ENCODE peak calls at places on chromosome 7, in six cellular contexts. One of them, this sample, is unnamed.

GRCh38 chr7:13442226-13442625 is 547.2 kb downstream of the ETV1 start:
- DNase-seq in Peyer's patch: no peak
- DNase-seq in astrocyte: no peak
- DNase-seq in upper lobe of right lung: no peak
- DNase-seq in mammary epithelial cell: no peak
- DNase-seq in hepatocyte: no peak
- DNase-seq in this sample: no peak

GRCh38 chr7:66500087-66500486 is 128.6 kb upstream of the KCTD7 start:
- DNase-seq in Peyer's patch: no peak
- DNase-seq in astrocyte: no peak
- DNase-seq in upper lobe of right lung: peak; percentile 17
- DNase-seq in mammary epithelial cell: no peak
- DNase-seq in hepatocyte: peak; percentile 39
- DNase-seq in this sample: no peak

GRCh38 chr7:117208257-117208656 is 114.6 kb downstream of the WNT2 start:
- DNase-seq in Peyer's patch: no peak
- DNase-seq in astrocyte: no peak
- DNase-seq in upper lobe of right lung: no peak
- DNase-seq in mammary epithelial cell: no peak
- DNase-seq in hepatocyte: no peak
- DNase-seq in this sample: no peak

GRCh38 chr7:44629825-44630580 is 23.6 kb downstream of the OGDH start:
- DNase-seq in Peyer's patch: no peak
- DNase-seq in astrocyte: no peak
- DNase-seq in upper lobe of right lung: no peak
- DNase-seq in mammary epithelial cell: no peak
- DNase-seq in hepatocyte: no peak
- DNase-seq in this sample: no peak

GRCh38 chr7:29102554-29103151 is 43.7 kb downstream of the CPVL start:
- DNase-seq in Peyer's patch: peak; percentile 58
- DNase-seq in astrocyte: peak; percentile 36
- DNase-seq in upper lobe of right lung: peak; percentile 68
- DNase-seq in mammary epithelial cell: no peak
- DNase-seq in hepatocyte: peak; percentile 74
- DNase-seq in this sample: peak; percentile 69

GRCh38 chr7:112129655-112130323 is 76.4 kb downstream of the DOCK4 start:
- DNase-seq in Peyer's patch: no peak
- DNase-seq in astrocyte: no peak
- DNase-seq in upper lobe of right lung: no peak
- DNase-seq in mammary epithelial cell: peak; percentile 25
- DNase-seq in hepatocyte: no peak
- DNase-seq in this sample: no peak

GRCh38 chr7:142535123-142535779 is 214.0 kb upstream of the PRSS1 start:
- DNase-seq in Peyer's patch: no peak
- DNase-seq in astrocyte: peak; percentile 71
- DNase-seq in upper lobe of right lung: no peak
- DNase-seq in mammary epithelial cell: peak; percentile 70
- DNase-seq in hepatocyte: peak; percentile 82
- DNase-seq in this sample: peak; percentile 19

GRCh38 chr7:90749774-90750173 is 153.7 kb downstream of the CDK14 start:
- DNase-seq in Peyer's patch: no peak
- DNase-seq in astrocyte: no peak
- DNase-seq in upper lobe of right lung: no peak
- DNase-seq in mammary epithelial cell: no peak
- DNase-seq in hepatocyte: peak; percentile 23
- DNase-seq in this sample: no peak

GRCh38 chr7:64887756-64888508 is 15.1 kb upstream of the ZNF273 start:
- DNase-seq in Peyer's patch: no peak
- DNase-seq in astrocyte: no peak
- DNase-seq in upper lobe of right lung: peak; percentile 77
- DNase-seq in mammary epithelial cell: no peak
- DNase-seq in hepatocyte: no peak
- DNase-seq in this sample: no peak

GRCh38 chr7:140231779-140232491 is 55.2 kb upstream of the KDM7A start:
- DNase-seq in Peyer's patch: peak; percentile 63
- DNase-seq in astrocyte: no peak
- DNase-seq in upper lobe of right lung: no peak
- DNase-seq in mammary epithelial cell: peak; percentile 27
- DNase-seq in hepatocyte: no peak
- DNase-seq in this sample: no peak

GRCh38 chr7:26658080-26658697 is 206.2 kb downstream of the SKAP2 start:
- DNase-seq in Peyer's patch: no peak
- DNase-seq in astrocyte: no peak
- DNase-seq in upper lobe of right lung: no peak
- DNase-seq in mammary epithelial cell: no peak
- DNase-seq in hepatocyte: no peak
- DNase-seq in this sample: no peak

GRCh38 chr7:151013356-151013727 is 11.0 kb downstream of the ATG9B start:
- DNase-seq in Peyer's patch: no peak
- DNase-seq in astrocyte: no peak
- DNase-seq in upper lobe of right lung: no peak
- DNase-seq in mammary epithelial cell: no peak
- DNase-seq in hepatocyte: no peak
- DNase-seq in this sample: no peak

GRCh38 chr7:139046143-139046542 is 10.3 kb upstream of the ZC3HAV1L start:
- DNase-seq in Peyer's patch: no peak
- DNase-seq in astrocyte: no peak
- DNase-seq in upper lobe of right lung: no peak
- DNase-seq in mammary epithelial cell: no peak
- DNase-seq in hepatocyte: no peak
- DNase-seq in this sample: no peak

GRCh38 chr7:90188281-90188680 is 23.3 kb upstream of the STEAP2 start:
- DNase-seq in Peyer's patch: no peak
- DNase-seq in astrocyte: no peak
- DNase-seq in upper lobe of right lung: no peak
- DNase-seq in mammary epithelial cell: no peak
- DNase-seq in hepatocyte: peak; percentile 31
- DNase-seq in this sample: no peak

GRCh38 chr7:140704205-140704604 is 7.7 kb downstream of the NDUFB2 start:
- DNase-seq in Peyer's patch: no peak
- DNase-seq in astrocyte: no peak
- DNase-seq in upper lobe of right lung: no peak
- DNase-seq in mammary epithelial cell: no peak
- DNase-seq in hepatocyte: no peak
- DNase-seq in this sample: no peak

GRCh38 chr7:152674860-152675760 is 831 bp downstream of the XRCC2 start:
- DNase-seq in Peyer's patch: no peak
- DNase-seq in astrocyte: no peak
- DNase-seq in upper lobe of right lung: no peak
- DNase-seq in mammary epithelial cell: peak; percentile 20
- DNase-seq in hepatocyte: peak; percentile 30
- DNase-seq in this sample: no peak

GRCh38 chr7:114574384-114574783 is 159.8 kb downstream of the FOXP2 start:
- DNase-seq in Peyer's patch: no peak
- DNase-seq in astrocyte: peak; percentile 17
- DNase-seq in upper lobe of right lung: no peak
- DNase-seq in mammary epithelial cell: peak; percentile 1
- DNase-seq in hepatocyte: no peak
- DNase-seq in this sample: no peak

GRCh38 chr7:521221-522070 is 1.8 kb upstream of the PDGFA start:
- DNase-seq in Peyer's patch: peak; percentile 72
- DNase-seq in astrocyte: no peak
- DNase-seq in upper lobe of right lung: peak; percentile 85
- DNase-seq in mammary epithelial cell: peak; percentile 48
- DNase-seq in hepatocyte: peak; percentile 79
- DNase-seq in this sample: peak; percentile 83

GRCh38 chr7:151624246-151624928 is 104.7 kb upstream of the RHEB start:
- DNase-seq in Peyer's patch: no peak
- DNase-seq in astrocyte: no peak
- DNase-seq in upper lobe of right lung: no peak
- DNase-seq in mammary epithelial cell: no peak
- DNase-seq in hepatocyte: no peak
- DNase-seq in this sample: no peak

GRCh38 chr7:20217193-20217948 is at the start of gene MACC1:
- DNase-seq in Peyer's patch: peak; percentile 68
- DNase-seq in astrocyte: no peak
- DNase-seq in upper lobe of right lung: peak; percentile 80
- DNase-seq in mammary epithelial cell: peak; percentile 94
- DNase-seq in hepatocyte: peak; percentile 86
- DNase-seq in this sample: no peak

GRCh38 chr7:44617225-44617885 is 10.9 kb downstream of the OGDH start:
- DNase-seq in Peyer's patch: no peak
- DNase-seq in astrocyte: peak; percentile 70
- DNase-seq in upper lobe of right lung: no peak
- DNase-seq in mammary epithelial cell: peak; percentile 70
- DNase-seq in hepatocyte: peak; percentile 71
- DNase-seq in this sample: no peak

DNA sequence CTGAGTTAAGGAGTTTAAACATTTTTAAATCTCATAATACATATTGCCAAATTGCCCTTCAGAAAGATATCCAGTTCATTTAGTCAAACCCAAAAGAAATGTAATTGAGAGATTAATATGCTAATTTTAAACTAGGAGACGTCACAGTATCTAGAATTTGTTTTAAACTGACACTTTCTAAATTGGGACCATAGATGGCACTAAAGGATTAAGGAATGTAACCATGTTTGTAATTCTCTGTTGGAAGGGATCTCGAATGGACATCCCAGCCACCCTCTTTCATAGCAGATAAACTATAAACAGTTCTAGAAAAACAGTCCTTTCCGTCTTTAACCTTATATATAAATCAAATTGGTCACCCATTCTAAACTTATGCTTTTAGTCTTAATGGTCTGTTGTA is 30.0 kb upstream of the SAMD9L start:
- DNase-seq in Peyer's patch: no peak
- DNase-seq in astrocyte: no peak
- DNase-seq in upper lobe of right lung: no peak
- DNase-seq in mammary epithelial cell: no peak
- DNase-seq in hepatocyte: no peak
- DNase-seq in this sample: no peak
- TF ChIP-seq CTCF in Peyer's patch: peak; percentile 54
- TF ChIP-seq CTCF in astrocyte: no peak
- TF ChIP-seq CTCF in upper lobe of right lung: peak; percentile 13
- TF ChIP-seq CTCF in mammary epithelial cell: peak; percentile 40
- TF ChIP-seq CTCF in hepatocyte: peak; percentile 37
- TF ChIP-seq CTCF in this sample: peak; percentile 14

GRCh38 chr7:106997487-106998271 is 46.8 kb upstream of the PRKAR2B start:
- DNase-seq in Peyer's patch: no peak
- DNase-seq in astrocyte: no peak
- DNase-seq in upper lobe of right lung: no peak
- DNase-seq in mammary epithelial cell: no peak
- DNase-seq in hepatocyte: no peak
- DNase-seq in this sample: no peak
- H3K27ac ChIP-seq in Peyer's patch: no peak overlapping the region
- H3K27ac ChIP-seq in astrocyte: no peak overlapping the region
- H3K27ac ChIP-seq in upper lobe of right lung: no peak overlapping the region
- H3K27ac ChIP-seq in mammary epithelial cell: no peak overlapping the region
- H3K27ac ChIP-seq in hepatocyte: no peak overlapping the region
- H3K27ac ChIP-seq in this sample: no peak overlapping the region

GRCh38 chr7:5448378-5449042 is 24.9 kb upstream of the TNRC18 start:
- DNase-seq in Peyer's patch: no peak
- DNase-seq in astrocyte: no peak
- DNase-seq in upper lobe of right lung: no peak
- DNase-seq in mammary epithelial cell: no peak
- DNase-seq in hepatocyte: no peak
- DNase-seq in this sample: no peak
- H3K4me1 ChIP-seq in Peyer's patch: no peaks in the 10 kb centered on the region
- H3K4me1 ChIP-seq in astrocyte: peaks cover 3% of the 10 kb centered on the region
- H3K4me1 ChIP-seq in upper lobe of right lung: no peaks in the 10 kb centered on the region
- H3K4me1 ChIP-seq in mammary epithelial cell: peaks cover 15% of the 10 kb centered on the region
- H3K4me1 ChIP-seq in hepatocyte: peaks cover 18% of the 10 kb centered on the region
- H3K4me1 ChIP-seq in this sample: peaks cover 4% of the 10 kb centered on the region

DNA sequence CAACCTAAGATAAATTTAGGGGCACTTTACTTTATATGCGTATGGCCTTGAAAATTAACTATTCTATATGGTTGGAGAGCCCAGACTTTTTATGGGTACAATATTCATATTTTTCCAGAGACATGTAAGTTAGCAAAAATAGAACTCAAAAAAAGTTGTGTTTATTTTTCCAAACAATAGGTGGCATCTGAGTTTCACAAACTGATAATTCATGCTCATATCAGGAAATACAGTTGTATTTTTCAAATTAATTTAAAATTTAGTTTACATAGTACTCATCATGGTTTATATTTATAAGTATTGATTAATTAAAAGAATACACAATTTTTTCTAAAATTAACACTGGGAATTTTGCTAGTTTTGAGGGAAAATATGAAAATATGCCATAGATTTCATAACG is 34.6 kb downstream of the ANKRD7 start:
- DNase-seq in Peyer's patch: no peak
- DNase-seq in astrocyte: no peak
- DNase-seq in upper lobe of right lung: no peak
- DNase-seq in mammary epithelial cell: no peak
- DNase-seq in hepatocyte: no peak
- DNase-seq in this sample: no peak
- TF ChIP-seq CTCF in Peyer's patch: peak; percentile 20
- TF ChIP-seq CTCF in astrocyte: no peak
- TF ChIP-seq CTCF in upper lobe of right lung: peak; percentile 22
- TF ChIP-seq CTCF in mammary epithelial cell: peak; percentile 42
- TF ChIP-seq CTCF in hepatocyte: peak; percentile 42
- TF ChIP-seq CTCF in this sample: peak; percentile 10

GRCh38 chr7:51103718-51104117 is 212.9 kb downstream of the COBL start:
- DNase-seq in Peyer's patch: no peak
- DNase-seq in astrocyte: no peak
- DNase-seq in upper lobe of right lung: no peak
- DNase-seq in mammary epithelial cell: no peak
- DNase-seq in hepatocyte: no peak
- DNase-seq in this sample: no peak
- H3K27ac ChIP-seq in Peyer's patch: no peak overlapping the region
- H3K27ac ChIP-seq in astrocyte: no peak overlapping the region
- H3K27ac ChIP-seq in upper lobe of right lung: no peak overlapping the region
- H3K27ac ChIP-seq in mammary epithelial cell: no peak overlapping the region
- H3K27ac ChIP-seq in hepatocyte: no peak overlapping the region
- H3K27ac ChIP-seq in this sample: no peak overlapping the region

DNA sequence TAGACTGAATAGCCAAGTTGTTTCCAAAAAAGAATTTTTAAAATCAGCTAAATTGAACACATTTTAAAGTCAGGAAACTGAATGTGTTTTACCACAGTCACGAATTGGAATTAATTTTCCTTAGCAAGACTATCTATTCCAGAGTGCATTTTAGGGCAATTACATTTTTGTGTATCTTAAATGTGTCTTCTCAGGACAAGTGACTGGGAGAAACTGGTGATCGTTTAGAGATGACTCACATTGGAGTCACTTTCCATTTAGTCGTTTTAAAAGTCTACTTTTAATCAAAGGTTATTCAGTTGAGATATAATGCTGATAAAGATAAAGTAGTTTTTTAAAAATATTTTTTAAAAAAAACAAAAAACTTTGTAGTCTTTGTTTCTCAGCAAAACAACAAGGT is 191.7 kb upstream of the SLC26A5 start:
- DNase-seq in Peyer's patch: no peak
- DNase-seq in astrocyte: peak; percentile 56
- DNase-seq in upper lobe of right lung: no peak
- DNase-seq in mammary epithelial cell: peak; percentile 41
- DNase-seq in hepatocyte: no peak
- DNase-seq in this sample: no peak
- H3K4me1 ChIP-seq in Peyer's patch: no peaks in the 10 kb centered on the region
- H3K4me1 ChIP-seq in astrocyte: peaks cover 21% of the 10 kb centered on the region
- H3K4me1 ChIP-seq in upper lobe of right lung: no peaks in the 10 kb centered on the region
- H3K4me1 ChIP-seq in mammary epithelial cell: peaks cover 30% of the 10 kb centered on the region
- H3K4me1 ChIP-seq in hepatocyte: no peaks in the 10 kb centered on the region
- H3K4me1 ChIP-seq in this sample: no peaks in the 10 kb centered on the region